ENCODE peak calls at places on chromosome 14, in five cellular contexts. P is dorsolateral prefrontal cortex, G is SK-N-SH, F is endodermal cell, I is ovary. V is an unnamed sample.

GRCh38 chr14:60153996-60154395 is 11.2 kb downstream of the DHRS7 start:
- DNase-seq in P (no peak), G (no peak), F (no peak), I (no peak), V (no peak)

GRCh38 chr14:71776463-71777359 is 155.5 kb upstream of the RGS6 start:
- DNase-seq in P (no peak), G (no peak), F (peak; percentile 82), I (no peak), V (no peak)

GRCh38 chr14:96268426-96269358 is 12.7 kb downstream of the BDKRB1 start:
- DNase-seq in P (no peak), G (no peak), F (no peak), I (peak; percentile 35), V (no peak)

GRCh38 chr14:78202976-78203375 is 32.8 kb downstream of the NRXN3 start:
- DNase-seq in P (no peak), G (peak; percentile 17), F (no peak), I (no peak), V (no peak)

GRCh38 chr14:98954347-98955000 is 317.5 kb downstream of the BCL11B start:
- DNase-seq in P (no peak), G (no peak), F (peak; percentile 10), I (no peak), V (no peak)

GRCh38 chr14:76708028-76708427 is 53.2 kb upstream of the VASH1 start:
- DNase-seq in P (no peak), G (no peak), F (no peak), I (no peak), V (no peak)

GRCh38 chr14:21093769-21094681 is 4.4 kb downstream of the ZNF219 start:
- DNase-seq in P (no peak), G (peak; percentile 71), F (peak; percentile 93), I (no peak), V (no peak)

GRCh38 chr14:60505448-60505847 is 3.5 kb upstream of the SIX6 start:
- DNase-seq in P (no peak), G (no peak), F (no peak), I (no peak), V (no peak)

GRCh38 chr14:23953464-23954278 is at the start of gene DHRS4:
- DNase-seq in P (peak; percentile 86), G (peak; percentile 91), F (peak; percentile 94), I (peak; percentile 84), V (peak; percentile 83)

GRCh38 chr14:85528080-85528881 is 1.7 kb upstream of the FLRT2 start:
- DNase-seq in P (peak; percentile 18), G (no peak), F (peak; percentile 74), I (peak; percentile 57), V (no peak)

GRCh38 chr14:69982220-69982795 is 103.1 kb downstream of the SMOC1 start:
- DNase-seq in P (no peak), G (no peak), F (no peak), I (no peak), V (no peak)

GRCh38 chr14:101579372-101580080 is 18.2 kb downstream of the DIO3 start:
- DNase-seq in P (no peak), G (no peak), F (no peak), I (no peak), V (no peak)

GRCh38 chr14:81516941-81517797 is 16.5 kb downstream of the SEL1L start:
- DNase-seq in P (no peak), G (no peak), F (peak; percentile 66), I (peak; percentile 63), V (no peak)

GRCh38 chr14:95039259-95039992 is 117.9 kb downstream of the DICER1 start:
- DNase-seq in P (no peak), G (peak; percentile 45), F (peak; percentile 22), I (no peak), V (peak; percentile 35)

GRCh38 chr14:73273799-73274198 is 36.5 kb downstream of the PAPLN start:
- DNase-seq in P (no peak), G (no peak), F (no peak), I (no peak), V (no peak)

GRCh38 chr14:79585845-79586244 is 625.5 kb downstream of the DIO2 start:
- DNase-seq in P (no peak), G (no peak), F (no peak), I (no peak), V (no peak)

GRCh38 chr14:74491952-74492351 is 1.2 kb downstream of the NPC2 start:
- DNase-seq in P (no peak), G (no peak), F (peak; percentile 68), I (no peak), V (no peak)

GRCh38 chr14:20682435-20683124 is 1.8 kb upstream of the RNASE4 start:
- DNase-seq in P (peak; percentile 91), G (peak; percentile 85), F (peak; percentile 88), I (peak; percentile 95), V (peak; percentile 94)

GRCh38 chr14:83548061-83548839 is 1981.7 kb upstream of the FLRT2 start:
- DNase-seq in P (no peak), G (no peak), F (no peak), I (no peak), V (no peak)

GRCh38 chr14:88551094-88551870 is 3.5 kb downstream of the PTPN21 start:
- DNase-seq in P (peak; percentile 77), G (peak; percentile 88), F (peak; percentile 94), I (peak; percentile 82), V (peak; percentile 84)

GRCh38 chr14:24011051-24011450 is 22.3 kb downstream of the DHRS4L2 start:
- DNase-seq in P (no peak), G (no peak), F (no peak), I (no peak), V (no peak)

GRCh38 chr14:103698380-103699260 is 16.6 kb downstream of the XRCC3 start:
- DNase-seq in P (no peak), G (no peak), F (no peak), I (no peak), V (no peak)

GRCh38 chr14:20684662-20685456 is 499 bp downstream of the RNASE4 start:
- DNase-seq in P (no peak), G (no peak), F (no peak), I (peak; percentile 83), V (no peak)

GRCh38 chr14:77316872-77317271 is 3.8 kb downstream of the POMT2 start:
- DNase-seq in P (no peak), G (no peak), F (peak; percentile 40), I (no peak), V (no peak)

DNA sequence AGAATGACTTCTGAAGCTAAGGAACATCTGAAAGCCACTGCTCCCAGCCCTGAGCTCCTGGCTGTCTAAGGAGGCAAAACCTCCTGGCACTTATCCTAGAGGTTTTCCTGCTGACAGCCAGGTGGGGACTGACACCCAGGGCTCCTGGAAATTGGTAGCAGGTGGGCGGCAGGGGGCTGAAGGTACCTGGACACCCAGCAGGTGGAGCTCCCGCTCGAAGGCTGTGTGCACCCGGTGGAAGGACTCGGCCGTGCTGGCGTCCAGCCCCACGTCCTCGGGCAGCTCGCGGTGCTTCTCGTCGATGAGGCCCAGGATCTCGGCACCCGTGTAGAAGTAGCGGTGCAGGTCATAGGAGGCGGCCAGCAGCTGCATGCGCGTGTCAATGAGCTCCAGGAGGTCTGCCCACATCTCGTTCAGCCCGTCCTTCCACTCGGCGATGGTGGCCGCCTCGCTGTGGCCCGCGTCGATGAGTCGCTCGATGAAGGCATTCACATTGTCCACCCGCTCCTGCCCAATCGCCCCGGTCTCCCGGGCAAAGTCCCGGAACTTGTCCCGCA is 68.2 kb downstream of the PLEKHG3 start:
- DNase-seq in P (no peak), G (no peak), F (peak; percentile 78), I (no peak), V (no peak)
- TF ChIP-seq CTCF in P (no peak), G (no peak), F (peak; percentile 59), I (no peak), V (no peak)

DNA sequence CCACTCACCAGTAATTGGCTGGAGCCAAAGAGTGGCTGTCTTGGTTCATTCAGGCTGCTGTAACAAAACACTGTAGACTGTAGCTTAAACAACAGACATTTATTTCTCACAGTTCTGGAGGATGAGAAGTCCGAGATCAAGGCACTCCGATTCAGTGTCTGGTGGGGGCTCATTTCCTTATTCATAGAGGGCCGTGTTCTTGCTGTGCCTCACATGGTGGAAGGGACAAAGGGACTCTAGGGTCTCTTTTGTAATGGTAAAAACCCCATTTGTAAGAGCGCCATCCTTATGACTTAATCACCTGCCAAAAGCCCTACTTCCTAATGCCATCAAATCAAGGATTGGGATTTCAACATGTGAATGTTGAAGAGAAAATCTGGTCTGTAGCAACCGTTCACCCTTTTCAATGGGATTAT is 34.7 kb upstream of the CDKN3 start:
- DNase-seq in P (no peak), G (no peak), F (peak; percentile 89), I (no peak), V (no peak)
- H3K4me3 ChIP-seq in P (no peak overlapping the region), G (no peak overlapping the region), F (no peak overlapping the region), I (no peak overlapping the region), V (no peak overlapping the region)

GRCh38 chr14:26595922-26596721 is 1.7 kb downstream of the NOVA1 start:
- DNase-seq in P (no peak), G (no peak), F (no peak), I (peak; percentile 15), V (no peak)

GRCh38 chr14:26597136-26598080 is at the start of gene NOVA1:
- DNase-seq in P (peak; percentile 54), G (peak; percentile 68), F (peak; percentile 74), I (peak; percentile 36), V (peak; percentile 73)

GRCh38 chr14:26596722-26597030 is 1.2 kb downstream of the NOVA1 start:
- DNase-seq in P (peak; percentile 8), G (no peak), F (peak; percentile 57), I (peak; percentile 23), V (no peak)

GRCh38 chr14:26598081-26598671 is 343 bp upstream of the NOVA1 start:
- DNase-seq in P (peak; percentile 92), G (peak; percentile 87), F (peak; percentile 99), I (peak; percentile 94), V (peak; percentile 86)

DNA sequence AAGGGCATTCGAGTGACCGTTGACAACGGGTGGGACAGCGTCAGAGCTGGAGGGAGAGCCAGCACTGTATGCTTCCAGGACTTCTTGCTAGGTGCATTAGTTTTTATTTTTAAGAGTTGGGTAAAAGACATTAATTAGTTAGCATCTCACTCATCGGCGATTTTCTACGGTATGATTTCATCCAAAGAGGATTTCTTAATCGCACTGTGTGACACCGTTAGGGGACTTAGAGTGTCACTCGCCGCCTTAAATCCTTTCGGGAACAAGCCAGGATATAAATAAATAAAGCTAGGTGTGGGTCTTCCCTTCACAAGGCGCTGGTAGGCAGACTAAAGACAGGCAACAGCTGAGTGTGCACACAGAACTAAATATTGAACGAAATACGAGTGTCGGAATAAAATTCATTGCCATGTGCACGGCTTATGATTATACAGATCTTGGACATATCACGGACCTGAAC is 869 bp upstream of the NOVA1 start:
- DNase-seq in P (no peak), G (peak; percentile 4), F (no peak), I (no peak), V (no peak)
- H3K27ac ChIP-seq in P (peak overlapping the region; percentile 96), G (no peak overlapping the region), F (no peak overlapping the region), I (no peak overlapping the region), V (peak overlapping the region; percentile 90)

DNA sequence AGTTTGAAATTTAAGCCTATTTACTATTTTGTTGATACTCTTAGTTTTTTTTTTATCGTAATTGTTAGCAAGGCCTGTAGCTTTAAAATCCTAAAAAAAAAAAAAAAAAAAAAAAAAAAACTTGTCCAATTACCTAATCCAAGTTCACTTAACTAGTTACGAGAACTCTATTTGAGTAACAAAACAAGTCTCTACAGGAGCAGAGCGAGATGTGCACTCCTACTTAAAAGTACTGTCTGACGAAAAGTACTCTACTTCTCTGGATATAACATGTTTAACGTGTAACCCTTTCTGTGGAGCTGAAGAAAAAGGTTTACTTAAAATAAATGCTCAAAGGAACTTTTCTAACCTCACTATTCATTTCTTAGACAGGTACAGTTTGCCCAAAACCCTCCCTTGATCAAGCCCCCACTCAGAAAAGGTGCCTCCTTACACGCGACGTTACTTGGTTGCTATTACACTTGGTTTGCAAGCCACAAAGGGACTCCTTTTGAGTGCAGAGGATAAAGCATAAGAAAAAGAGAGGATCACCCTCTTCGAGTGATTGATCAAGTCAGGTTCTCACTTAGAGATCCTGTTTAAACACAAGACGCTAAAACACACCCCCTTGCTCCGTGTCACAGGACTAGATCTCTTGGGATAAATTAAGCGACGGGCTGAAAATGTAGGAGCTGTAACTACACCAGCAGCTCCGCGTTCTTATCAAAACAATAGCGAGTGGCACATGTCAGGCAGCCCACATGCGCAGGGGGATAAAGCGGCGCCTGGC is 2.2 kb downstream of the BAZ1A start:
- DNase-seq in P (no peak), G (no peak), F (no peak), I (peak; percentile 74), V (no peak)
- TF ChIP-seq CTCF in P (no peak), G (no peak), F (no peak), I (no peak), V (no peak)

V was measured in coronary artery.